ENCODE peak calls at places on chromosomes 2 and 18, in four cellular contexts. J is K562, R is GM12878, N is HepG2. W is an unnamed sample.
A peak's percentile ranks its signal among the peaks of the same experiment; 100 is the strongest.

GRCh38 chr2:8134105-8134903 is 547.6 kb upstream of the ID2 start:
- DNase-seq in J (no peak), R (no peak), N (peak; percentile 60), W (no peak)

GRCh38 chr18:8608795-8609673 is at the start of gene RAB12:
- DNase-seq in J (peak; percentile 93), R (no peak), N (peak; percentile 56), W (peak; percentile 85)

GRCh38 chr18:62979172-62979571 is 263.8 kb downstream of the PHLPP1 start:
- DNase-seq in J (no peak), R (no peak), N (no peak), W (no peak)

GRCh38 chr18:63137999-63138448 is 181.5 kb downstream of the BCL2 start:
- DNase-seq in J (no peak), R (no peak), N (no peak), W (no peak)

GRCh38 chr2:54768772-54769428 is 45.4 kb downstream of the EML6 start:
- DNase-seq in J (no peak), R (no peak), N (no peak), W (no peak)

GRCh38 chr2:227153766-227154486 is 10.1 kb downstream of the COL4A4 start:
- DNase-seq in J (no peak), R (no peak), N (no peak), W (no peak)

GRCh38 chr2:169007941-169008340 is 23.2 kb downstream of the ABCB11 start:
- DNase-seq in J (no peak), R (no peak), N (no peak), W (no peak)

GRCh38 chr2:106599540-106599939 is 112.4 kb downstream of the CD8B2 start:
- DNase-seq in J (no peak), R (no peak), N (no peak), W (no peak)

GRCh38 chr2:143885461-143885860 is 634.5 kb downstream of the ZEB2 start:
- DNase-seq in J (no peak), R (no peak), N (no peak), W (no peak)

GRCh38 chr2:111668274-111668616 is 215.7 kb downstream of the ANAPC1 start:
- DNase-seq in J (no peak), R (no peak), N (no peak), W (no peak)
- TF ChIP-seq ETV6 in J (no peak), R (no peak), N (no peak), W (no peak)

GRCh38 chr2:73963385-73964120 is 21.2 kb upstream of the TET3 start:
- DNase-seq in J (no peak), R (peak; percentile 80), N (no peak), W (no peak)
- TF ChIP-seq TCF7 in J (no peak), R (no peak), N (no peak), W (no peak)

GRCh38 chr18:53941601-53942335 is 282.7 kb downstream of the MBD2 start:
- DNase-seq in J (no peak), R (no peak), N (no peak), W (no peak)
- TF ChIP-seq ETV6 in J (no peak), R (no peak), N (no peak), W (no peak)

DNA sequence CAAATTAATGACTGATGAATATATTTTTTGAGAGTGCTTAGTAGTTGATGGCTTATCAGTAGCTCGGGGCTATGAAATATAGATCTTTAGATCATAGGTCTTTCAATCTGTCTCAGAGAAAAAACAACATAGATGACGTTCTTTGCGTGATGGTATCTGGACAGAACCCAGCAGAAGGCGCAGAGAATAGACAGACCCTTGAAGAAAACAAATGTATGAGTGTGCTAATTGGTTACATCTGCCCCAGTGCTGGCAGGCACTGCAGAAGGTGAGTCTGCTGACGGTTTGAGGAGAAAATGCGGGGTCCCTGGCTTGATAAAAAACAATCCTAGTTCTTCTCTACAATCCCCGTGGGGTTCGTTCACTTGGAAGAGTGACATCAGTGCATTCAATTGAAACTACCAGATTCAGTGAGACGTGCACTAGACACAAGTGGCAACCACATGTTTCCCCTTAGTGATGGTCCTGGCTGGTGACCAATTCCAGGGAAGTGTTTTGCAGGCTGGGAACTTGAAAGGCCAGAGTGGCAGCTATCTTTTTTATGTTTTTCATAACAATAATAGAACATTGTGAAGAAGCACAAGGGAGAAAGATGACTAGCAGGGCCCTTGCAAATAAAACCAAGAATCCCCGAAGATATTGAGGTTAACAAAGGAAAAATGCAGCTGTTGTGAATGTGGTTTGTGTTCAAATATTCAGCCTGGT is 337.4 kb upstream of the FIGN start:
- DNase-seq in J (no peak), R (no peak), N (no peak), W (no peak)
- TF ChIP-seq TCF7 in J (no peak), R (no peak), N (no peak), W (no peak)

GRCh38 chr2:201891676-201892075 is 85.3 kb downstream of the CDK15 start:
- DNase-seq in J (no peak), R (no peak), N (no peak), W (no peak)
- TF ChIP-seq ETV6 in J (no peak), R (no peak), N (no peak), W (no peak)

GRCh38 chr2:15801904-15802303 is 138.4 kb upstream of the MYCN start:
- DNase-seq in J (no peak), R (no peak), N (no peak), W (no peak)
- TF ChIP-seq TCF7 in J (no peak), R (no peak), N (no peak), W (no peak)

W was measured in WTC11.